ENCODE peak calls at places on chromosomes 1 and 21, in ten cellular contexts. E is activated CD4-positive, CD25-positive, alpha-beta regulatory T cell treated with anti-CD3 and anti-CD28 coated beads, Interleukin-2, amount 50 U/mL, for 16 hours; N is GM04504; A is left ventricle myocardium superior; O is AG09309; W is kidney glomerular epithelial cell; T is substantia nigra; L is Right ventricle myocardium superior; S is activated T-helper 9 cell treated with anti-CD3 and anti-CD28 coated beads, Interleukin-2, amount 50 U/mL, for 16 hours; X is germinal center. J is an unnamed sample.

GRCh38 chr21:29287383-29287782 is 11.3 kb upstream of the BACH1 start:
- DNase-seq in E (no peak), N (no peak), A (no peak), O (no peak), W (no peak), T (no peak), L (no peak), S (no peak), X (no peak), J (no peak)

GRCh38 chr1:152537496-152537895 is 23.2 kb downstream of the CRCT1 start:
- DNase-seq in E (no peak), N (no peak), A (no peak), O (no peak), W (peak; percentile 1), T (no peak), L (no peak), S (no peak), X (no peak), J (no peak)

GRCh38 chr1:181712636-181713238 is 229.4 kb downstream of the CACNA1E start:
- DNase-seq in E (no peak), N (no peak), A (no peak), O (no peak), W (no peak), T (peak; percentile 30), L (no peak), S (no peak), X (no peak), J (no peak)

GRCh38 chr1:18643154-18644012 is 12.7 kb downstream of the PAX7 start:
- DNase-seq in E (no peak), N (no peak), A (no peak), O (no peak), W (no peak), T (no peak), L (no peak), S (no peak), X (no peak), J (no peak)

GRCh38 chr1:228340686-228341449 is 65.8 kb downstream of the TRIM11 start:
- DNase-seq in E (no peak), N (no peak), A (peak; percentile 23), O (no peak), W (no peak), T (no peak), L (peak; percentile 39), S (no peak), X (no peak), J (peak; percentile 9)

GRCh38 chr1:63874278-63874880 is 100.6 kb downstream of the ROR1 start:
- DNase-seq in E (no peak), N (no peak), A (no peak), O (no peak), W (peak; percentile 24), T (no peak), L (no peak), S (no peak), X (no peak), J (no peak)

GRCh38 chr1:29502225-29502755 is 266.0 kb downstream of the PTPRU start:
- DNase-seq in E (no peak), N (no peak), A (no peak), O (no peak), W (no peak), T (no peak), L (no peak), S (no peak), X (no peak), J (no peak)

GRCh38 chr1:42943166-42943565 is 15.5 kb downstream of the SLC2A1 start:
- DNase-seq in E (no peak), N (no peak), A (peak; percentile 74), O (no peak), W (no peak), T (no peak), L (peak; percentile 74), S (no peak), X (no peak), J (no peak)

GRCh38 chr1:10597492-10597891 is 122.7 kb downstream of the PEX14 start:
- DNase-seq in E (no peak), N (no peak), A (no peak), O (no peak), W (no peak), T (no peak), L (no peak), S (no peak), X (no peak), J (no peak)

GRCh38 chr1:183635112-183635605 is 424 bp downstream of the ARPC5 start:
- DNase-seq in E (no peak), N (no peak), A (peak; percentile 55), O (no peak), W (peak; percentile 51), T (peak; percentile 20), L (peak; percentile 64), S (peak; percentile 12), X (peak; percentile 28), J (no peak)

GRCh38 chr1:183027791-183028190 is 4.6 kb downstream of the LAMC1 start:
- DNase-seq in E (no peak), N (no peak), A (no peak), O (no peak), W (peak; percentile 18), T (no peak), L (no peak), S (no peak), X (no peak), J (no peak)

GRCh38 chr1:87231703-87232363 is 96.8 kb upstream of the LMO4 start:
- DNase-seq in E (no peak), N (no peak), A (no peak), O (no peak), W (no peak), T (no peak), L (no peak), S (no peak), X (peak; percentile 45), J (no peak)

GRCh38 chr1:161198206-161198876 is 513 bp downstream of the ADAMTS4 start:
- DNase-seq in E (no peak), N (no peak), A (peak; percentile 59), O (no peak), W (no peak), T (peak; percentile 49), L (peak; percentile 70), S (no peak), X (no peak), J (no peak)